ENCODE peak calls at places on chromosomes 2 and 18, in six cellular contexts. G is HFF-Myc, K is astrocyte of the spinal cord, M is lower lobe of right lung, C is GM12865, L is sigmoid colon. T is an unnamed sample.

GRCh38 chr2:113138428-113139322 is 11.3 kb downstream of the IL1RN start:
- DNase-seq in G (peak; percentile 71), M (no peak), K (peak; percentile 73), L (no peak), C (peak; percentile 88), T (peak; percentile 81)

GRCh38 chr18:75958683-75959082 is 531.2 kb upstream of the SMIM21 start:
- DNase-seq in G (no peak), L (no peak), M (no peak), K (no peak), C (no peak), T (no peak)

GRCh38 chr18:26863122-26863879 is 2.2 kb downstream of the AQP4 start:
- DNase-seq in L (peak; percentile 62), M (peak; percentile 91), G (no peak), C (no peak), K (no peak), T (no peak)

GRCh38 chr2:237591021-237591370 is 462 bp upstream of the RAB17 start:
- DNase-seq in M (peak; percentile 78), L (no peak), G (no peak), K (no peak), C (no peak), T (no peak)

GRCh38 chr2:215060851-215061541 is 77.4 kb downstream of the ABCA12 start:
- DNase-seq in M (no peak), C (no peak), K (no peak), L (no peak), G (no peak), T (no peak)

GRCh38 chr2:143553261-143553660 is 424.0 kb downstream of the ARHGAP15 start:
- DNase-seq in G (no peak), K (no peak), C (peak; percentile 18), M (no peak), L (no peak), T (no peak)

GRCh38 chr2:171248205-171248662 is 87.5 kb upstream of the TLK1 start:
- DNase-seq in G (no peak), M (no peak), K (no peak), C (no peak), L (no peak), T (no peak)

GRCh38 chr18:3171631-3172030 is 48.1 kb downstream of the MYOM1 start:
- DNase-seq in M (no peak), L (no peak), K (no peak), G (no peak), C (no peak), T (no peak)

GRCh38 chr2:20282916-20283592 is 58.1 kb upstream of the SDC1 start:
- DNase-seq in M (no peak), L (peak; percentile 88), C (no peak), K (peak; percentile 38), G (no peak), T (peak; percentile 31)

GRCh38 chr2:38765149-38765548 is 12.9 kb upstream of the GEMIN6 start:
- DNase-seq in K (peak; percentile 69), C (no peak), G (no peak), M (no peak), L (no peak), T (peak; percentile 60)

GRCh38 chr2:219603784-219604183 is 6.1 kb downstream of the STK11IP start:
- DNase-seq in K (no peak), L (no peak), G (no peak), M (no peak), C (no peak), T (no peak)

GRCh38 chr18:23143871-23144270 is 8.6 kb downstream of the CABLES1 start:
- DNase-seq in G (no peak), L (no peak), K (peak; percentile 17), C (no peak), M (peak; percentile 71), T (no peak)

GRCh38 chr2:1823187-1824169 is 79.2 kb upstream of the PXDN start:
- DNase-seq in G (no peak), M (no peak), C (no peak), L (no peak), K (no peak), T (no peak)

GRCh38 chr2:205509655-205510054 is 172.6 kb upstream of the NRP2 start:
- DNase-seq in K (no peak), L (no peak), M (no peak), C (no peak), G (no peak), T (no peak)

GRCh38 chr2:118645891-118646290 is 201.6 kb downstream of the EN1 start:
- DNase-seq in K (no peak), G (no peak), M (no peak), L (no peak), C (no peak), T (no peak)

GRCh38 chr2:209473930-209474419 is 50.1 kb downstream of the MAP2 start:
- DNase-seq in M (no peak), L (no peak), K (peak; percentile 98), G (peak; percentile 83), C (no peak), T (peak; percentile 96)

GRCh38 chr2:174027956-174028355 is 62.8 kb upstream of the SP3 start:
- DNase-seq in K (no peak), L (no peak), M (no peak), G (no peak), C (no peak), T (no peak)

GRCh38 chr2:75142081-75142480 is 57.2 kb downstream of the TACR1 start:
- DNase-seq in M (no peak), G (no peak), K (peak; percentile 42), C (no peak), L (peak; percentile 65), T (peak; percentile 53)

GRCh38 chr2:55524884-55525437 is 5.4 kb downstream of the CFAP36 start:
- DNase-seq in M (no peak), G (no peak), K (no peak), L (no peak), C (no peak), T (no peak)

GRCh38 chr18:7830468-7830867 is 263.4 kb downstream of the PTPRM start:
- DNase-seq in L (no peak), M (no peak), C (peak; percentile 28), G (no peak), K (no peak), T (peak; percentile 30)

GRCh38 chr2:104249666-104250065 is 604.2 kb upstream of the POU3F3 start:
- DNase-seq in C (no peak), G (no peak), L (no peak), K (no peak), M (no peak), T (no peak)

GRCh38 chr18:48834421-48835011 is 116.2 kb downstream of the SMAD7 start:
- DNase-seq in G (peak; percentile 91), M (peak; percentile 85), K (peak; percentile 93), L (peak; percentile 89), C (peak; percentile 90), T (peak; percentile 93)

GRCh38 chr2:25606892-25607291 is 66.5 kb downstream of the DTNB start:
- DNase-seq in L (no peak), M (no peak), G (no peak), C (peak; percentile 44), K (peak; percentile 39), T (peak; percentile 57)

GRCh38 chr2:182866461-182867369 is at the start of gene FRZB:
- DNase-seq in M (peak; percentile 46), C (no peak), K (peak; percentile 79), L (peak; percentile 88), G (no peak), T (peak; percentile 74)
- H3K4me3 ChIP-seq in M (peak within 1 kb of the TSS; percentile 51), C (peak within 1 kb of the TSS; percentile 3), K (peak within 1 kb of the TSS; percentile 52), L (peak within 1 kb of the TSS; percentile 56), G (peak within 1 kb of the TSS; percentile 35), T (peak within 1 kb of the TSS; percentile 44)

GRCh38 chr2:201275991-201276390 is 15.7 kb downstream of the CASP8 start:
- DNase-seq in L (no peak), G (no peak), M (no peak), C (no peak), K (no peak), T (no peak)
- TF ChIP-seq CTCF in L (no peak), G (no peak), M (no peak), C (no peak), K (no peak), T (no peak)

GRCh38 chr2:71224457-71224856 is 2.4 kb downstream of the PAIP2B start:
- DNase-seq in M (no peak), L (no peak), C (no peak), G (no peak), K (no peak), T (no peak)
- H3K4me3 ChIP-seq in M (no peak overlapping the region), L (no peak overlapping the region), C (no peak overlapping the region), G (no peak overlapping the region), K (no peak overlapping the region), T (no peak overlapping the region)

DNA sequence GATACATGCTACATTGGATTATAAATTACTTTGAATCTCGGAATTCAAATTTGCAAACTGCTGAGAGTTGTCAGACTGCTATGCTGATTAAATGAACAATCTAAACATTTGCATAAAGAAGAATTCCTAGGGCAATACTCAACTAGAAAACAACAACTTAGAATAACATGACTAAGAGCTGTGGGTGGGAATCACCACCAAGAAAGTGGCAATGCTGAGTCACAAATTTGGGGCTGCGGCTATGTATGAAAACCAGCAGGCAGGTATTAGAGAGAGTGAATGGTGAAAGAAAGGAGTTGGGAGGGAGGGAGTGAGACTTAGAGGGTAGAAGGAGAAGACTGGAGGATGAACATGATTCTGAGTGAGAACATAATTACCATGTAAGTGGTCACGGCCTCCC is 559.5 kb downstream of the PIK3C3 start:
- DNase-seq in L (no peak), G (no peak), K (peak; percentile 72), C (no peak), M (no peak), T (peak; percentile 81)
- TF ChIP-seq CTCF in L (no peak), G (no peak), K (no peak), C (no peak), M (no peak), T (no peak)

DNA sequence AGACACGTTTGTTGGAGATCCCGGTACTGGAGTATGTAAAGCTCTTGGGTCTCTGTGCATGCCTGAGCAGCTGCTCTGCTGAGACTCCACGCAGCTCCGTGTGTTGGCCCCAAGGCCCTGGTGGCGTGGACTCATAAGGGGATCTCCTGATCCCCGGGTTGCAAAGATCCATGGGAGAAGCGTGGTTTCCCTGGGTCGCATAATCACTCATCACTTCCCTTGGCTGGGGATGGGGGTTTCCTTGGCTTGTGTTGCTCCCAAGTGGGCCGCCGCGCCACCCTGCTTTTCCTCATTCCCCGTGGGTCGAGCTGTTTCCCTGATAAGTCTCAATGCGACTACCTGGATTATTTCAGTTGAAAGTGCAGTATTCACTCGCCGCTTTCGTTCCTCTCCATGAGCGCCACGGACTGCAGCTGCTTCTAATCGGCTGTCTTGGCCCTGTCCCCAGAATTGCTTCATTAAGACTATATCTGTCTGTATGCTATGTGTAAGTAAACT is 76.0 kb downstream of the EPC2 start:
- DNase-seq in M (peak; percentile 28), C (peak; percentile 33), K (peak; percentile 23), G (peak; percentile 11), L (peak; percentile 62), T (peak; percentile 55)
- H3K4me3 ChIP-seq in M (no peak overlapping the region), C (no peak overlapping the region), K (no peak overlapping the region), G (no peak overlapping the region), L (peak overlapping the region; percentile 14), T (peak overlapping the region; percentile 35)

DNA sequence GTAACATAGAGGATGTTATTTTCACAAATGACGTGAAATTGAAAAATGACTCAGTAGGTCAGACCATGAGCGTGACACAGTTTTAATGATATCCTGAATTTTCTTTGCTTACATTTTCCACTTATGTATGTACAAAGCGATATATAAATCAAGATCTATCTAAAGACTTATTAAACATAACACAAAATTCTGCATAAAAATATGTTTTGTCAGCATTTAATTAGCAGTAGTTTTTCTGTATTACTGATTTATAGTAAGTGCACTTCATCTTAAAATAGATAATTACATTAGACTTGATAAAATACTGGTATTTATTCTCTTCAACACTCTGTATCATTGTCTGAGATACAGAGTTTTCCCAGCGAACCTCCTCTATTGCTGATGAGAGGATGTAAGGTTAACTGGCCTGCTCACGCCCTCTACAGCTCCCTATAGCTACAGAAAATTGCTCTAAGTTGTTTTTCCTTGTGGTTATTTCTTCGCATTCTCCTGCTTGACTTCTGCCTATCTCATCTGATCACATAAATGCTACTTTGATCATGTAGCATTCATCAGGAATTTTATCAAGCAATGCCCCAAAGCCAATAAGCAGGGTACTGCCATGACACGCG is 548.8 kb upstream of the REG3G start:
- DNase-seq in G (no peak), M (no peak), C (no peak), L (no peak), K (no peak), T (no peak)
- TF ChIP-seq CTCF in G (no peak), M (no peak), C (no peak), L (no peak), K (no peak), T (no peak)